ENCODE peak calls at places on chromosomes 12 and 14, in four cellular contexts. Y, R, Z and T are unnamed samples.

GRCh38 chr12:34598851-34599529 is 576.7 kb downstream of the ALG10 start:
- DNase-seq in Z (no peak), R (peak), Y (no peak), T (no peak)

GRCh38 chr12:90099288-90099687 is 390.6 kb upstream of the ATP2B1 start:
- DNase-seq in Z (no peak), R (no peak), Y (no peak), T (no peak)

GRCh38 chr14:24459331-24459730 is 16.8 kb upstream of the SDR39U1 start:
- DNase-seq in Y (no peak), R (no peak), Z (no peak), T (no peak)

GRCh38 chr14:54782803-54783659 is 119.6 kb downstream of the GCH1 start:
- DNase-seq in R (no peak), Z (no peak), Y (no peak), T (peak)

GRCh38 chr12:76611533-76611932 is 52.0 kb upstream of the OSBPL8 start:
- DNase-seq in R (no peak), Z (no peak), Y (no peak), T (no peak)

GRCh38 chr12:115046805-115047204 is 362.8 kb upstream of the TBX3 start:
- DNase-seq in R (no peak), Y (no peak), Z (no peak), T (no peak)

GRCh38 chr12:110917467-110917866 is 2.9 kb downstream of the MYL2 start:
- DNase-seq in Y (no peak), R (no peak), Z (no peak), T (no peak)

GRCh38 chr14:52923902-52924575 is 26.8 kb downstream of the FERMT2 start:
- DNase-seq in Y (no peak), R (no peak), Z (peak), T (no peak)

GRCh38 chr14:24708684-24709083 is 74.7 kb upstream of the GZMB start:
- DNase-seq in Z (no peak), R (no peak), Y (no peak), T (no peak)

GRCh38 chr12:70852416-70853150 is 68.0 kb downstream of the PTPRR start:
- DNase-seq in R (no peak), Y (no peak), Z (no peak), T (peak)

GRCh38 chr14:90491868-90492560 is 95.2 kb downstream of the CALM1 start:
- DNase-seq in R (no peak), Y (no peak), Z (no peak), T (no peak)